ENCODE peak calls at places on chromosomes 4 and X, in four cellular contexts. H is gastrocnemius medialis, L is right lobe of liver, J is sigmoid colon. G is an unnamed sample.

GRCh38 chrX:54721424-54721823 is 76.6 kb downstream of the ITIH6 start:
- DNase-seq in L (no peak), J (no peak), H (no peak), G (no peak)

GRCh38 chr4:156291317-156291716 is 337.7 kb upstream of the CTSO start:
- DNase-seq in J (no peak), H (no peak), L (no peak), G (no peak)

GRCh38 chrX:150364347-150365050 is 1.4 kb downstream of the MAMLD1 start:
- DNase-seq in L (peak; percentile 47), H (no peak), J (no peak), G (no peak)

GRCh38 chr4:4995103-4995761 is 24.0 kb downstream of the CYTL1 start:
- DNase-seq in H (peak; percentile 24), J (peak; percentile 88), L (peak; percentile 69), G (peak; percentile 96)

GRCh38 chr4:33302298-33302697 is 2582.1 kb downstream of the PCDH7 start:
- DNase-seq in J (no peak), L (no peak), H (no peak), G (no peak)

GRCh38 chr4:53465891-53466290 is 88.5 kb downstream of the FIP1L1 start:
- DNase-seq in H (no peak), L (no peak), J (no peak), G (no peak)

GRCh38 chrX:12439396-12439795 is 301.1 kb downstream of the FRMPD4 start:
- DNase-seq in J (no peak), L (no peak), H (no peak), G (no peak)

GRCh38 chrX:17459008-17459407 is 84.0 kb downstream of the NHS start:
- DNase-seq in J (peak; percentile 77), H (no peak), L (no peak), G (peak; percentile 54)

GRCh38 chr4:81565137-81565870 is 93.6 kb upstream of the RASGEF1B start:
- DNase-seq in H (peak; percentile 41), L (peak; percentile 96), J (peak; percentile 88), G (peak; percentile 75)

GRCh38 chr4:131430302-131430701 is 1718.8 kb upstream of the PCDH10 start:
- DNase-seq in L (no peak), J (no peak), H (no peak), G (no peak)

GRCh38 chr4:86935833-86936721 is 1.3 kb downstream of the AFF1 start:
- DNase-seq in H (peak; percentile 67), J (peak; percentile 90), L (peak; percentile 80), G (peak; percentile 94)

GRCh38 chrX:79367907-79368306 is 773 bp upstream of the ITM2A start:
- DNase-seq in H (no peak), L (no peak), J (no peak), G (no peak)
- H3K4me3 ChIP-seq in H (no peak overlapping the region), L (no peak overlapping the region), J (no peak overlapping the region), G (no peak overlapping the region)

GRCh38 chr4:6709230-6710114 is at the start of gene MRFAP1L1:
- DNase-seq in J (peak; percentile 97), H (peak; percentile 94), L (peak; percentile 97), G (peak; percentile 99)
- TF ChIP-seq POLR2A in J (peak; percentile 25), H (peak; percentile 75), L (no peak), G (no peak)

GRCh38 chr4:185624248-185624568 is 88.9 kb upstream of the PDLIM3 start:
- DNase-seq in J (no peak), H (no peak), L (no peak), G (no peak)
- H3K4me3 ChIP-seq in J (no peak overlapping the region), H (no peak overlapping the region), L (no peak overlapping the region), G (no peak overlapping the region)

DNA sequence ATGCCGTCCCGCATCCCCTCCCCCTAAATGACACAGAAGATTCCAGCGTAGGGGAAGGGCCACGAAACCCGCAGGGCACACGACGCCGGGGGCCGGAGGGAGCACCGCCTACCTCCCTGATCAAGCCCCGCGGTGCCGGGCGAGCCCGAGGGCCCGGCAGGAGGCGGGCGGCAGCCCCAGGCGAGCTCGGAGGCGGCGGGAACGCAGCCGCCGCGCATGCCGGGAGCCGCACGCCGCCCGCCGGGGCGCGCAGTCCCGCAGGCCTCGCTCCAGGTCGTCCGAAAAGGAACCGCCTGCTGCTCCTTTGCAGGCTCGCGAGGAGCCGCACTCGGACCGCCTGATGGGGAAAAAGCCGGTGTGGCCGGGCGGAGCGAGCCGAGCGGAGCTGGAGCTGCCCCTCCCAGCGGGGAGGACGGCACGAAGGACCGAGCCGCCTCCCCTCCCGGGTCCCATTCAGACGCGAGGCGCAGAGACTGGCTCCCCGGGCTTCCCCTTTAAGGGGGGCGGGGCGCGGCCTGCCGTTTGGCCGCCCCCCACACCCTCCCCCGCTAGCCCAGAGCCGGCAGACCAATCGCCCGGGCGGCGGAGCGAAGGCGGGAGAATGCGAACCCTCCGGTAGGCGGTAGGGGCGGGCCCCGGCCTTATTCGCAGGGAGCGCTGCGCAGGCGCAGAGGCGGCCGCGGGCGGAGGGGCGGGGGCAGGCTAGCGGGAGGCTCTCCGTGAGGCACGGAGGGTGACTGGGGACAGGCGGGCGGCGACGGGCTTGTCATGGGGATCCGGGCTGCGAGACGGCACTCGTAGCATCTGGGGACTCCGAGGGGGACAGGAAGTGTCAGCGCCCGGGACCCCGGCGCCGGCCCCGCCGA is 561 bp upstream of the ING2 start:
- DNase-seq in J (peak; percentile 99), H (peak; percentile 98), L (peak; percentile 100), G (peak; percentile 100)
- TF ChIP-seq POLR2A in J (no peak), H (peak; percentile 92), L (peak; percentile 77), G (no peak)

GRCh38 chr4:78938474-78938867 is 767 bp downstream of the PAQR3 start:
- DNase-seq in L (no peak), J (no peak), H (no peak), G (no peak)

GRCh38 chr4:78938868-78939666 is at the start of gene PAQR3:
- DNase-seq in H (peak; percentile 60), J (peak; percentile 92), L (peak; percentile 88), G (peak; percentile 72)

GRCh38 chr4:78939667-78940008 is 400 bp upstream of the PAQR3 start:
- DNase-seq in H (no peak), J (no peak), L (no peak), G (no peak)

GRCh38 chr4:78937837-78938236 is 1.4 kb downstream of the PAQR3 start:
- DNase-seq in J (no peak), H (no peak), L (no peak), G (peak; percentile 47)

GRCh38 chr4:78940752-78941151 is 1.5 kb upstream of the PAQR3 start:
- DNase-seq in H (no peak), J (no peak), L (no peak), G (no peak)
- H3K4me3 ChIP-seq in H (no peak overlapping the region), J (no peak overlapping the region), L (no peak overlapping the region), G (no peak overlapping the region)

GRCh38 chr4:1206299-1207156 is 34.1 kb upstream of the SPON2 start:
- DNase-seq in J (peak; percentile 61), H (peak; percentile 0), L (peak; percentile 48), G (peak; percentile 76)

GRCh38 chr4:1204286-1204827 is 32.0 kb upstream of the SPON2 start:
- DNase-seq in J (no peak), H (no peak), L (peak; percentile 65), G (no peak)

GRCh38 chr4:1207157-1207470 is 34.7 kb upstream of the SPON2 start:
- DNase-seq in L (no peak), H (peak; percentile 1), J (peak; percentile 66), G (peak; percentile 84)

GRCh38 chr4:1205641-1206298 is 33.4 kb upstream of the SPON2 start:
- DNase-seq in H (peak; percentile 1), L (no peak), J (peak; percentile 64), G (peak; percentile 84)

DNA sequence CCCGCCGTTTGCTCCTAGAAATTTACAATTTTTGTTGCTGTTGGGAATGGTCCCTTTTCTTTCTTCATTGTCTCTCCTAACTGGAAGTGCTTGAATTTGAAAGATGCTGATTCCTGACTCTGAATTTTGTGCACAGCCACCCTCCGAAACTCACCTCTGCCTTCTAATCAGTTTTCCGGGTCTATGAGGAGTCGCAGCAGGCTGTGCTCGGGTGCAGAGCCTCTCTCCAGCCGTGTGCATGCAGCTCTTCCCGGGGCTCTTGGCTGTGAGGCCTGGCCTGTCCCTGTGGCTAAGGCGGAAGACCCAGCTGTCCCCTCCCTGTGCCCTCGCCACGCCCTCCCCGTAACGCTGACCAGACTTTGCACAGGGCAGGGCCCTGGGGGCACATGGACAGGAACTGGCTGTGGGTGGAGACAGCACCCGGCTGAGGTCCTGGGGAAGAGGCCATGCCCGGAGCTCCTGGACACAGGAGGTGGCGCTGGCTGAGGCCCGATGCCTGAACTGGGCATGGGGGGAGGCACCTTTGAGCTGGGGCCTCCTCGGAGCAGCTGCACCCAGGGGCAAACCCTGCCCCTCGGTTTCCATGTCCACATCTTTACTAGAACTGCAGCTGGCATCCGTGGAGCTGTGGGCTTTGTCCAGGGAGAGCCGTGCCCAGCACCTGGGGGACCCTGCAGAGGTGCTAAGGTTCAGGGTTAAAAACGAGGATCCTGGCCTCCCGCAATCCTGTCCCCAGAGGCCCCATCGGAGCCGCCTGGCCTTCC is 32.6 kb upstream of the SPON2 start:
- DNase-seq in L (peak; percentile 97), J (peak; percentile 64), H (peak; percentile 1), G (no peak)
- TF ChIP-seq POLR2A in L (peak; percentile 93), J (no peak), H (no peak), G (no peak)

DNA sequence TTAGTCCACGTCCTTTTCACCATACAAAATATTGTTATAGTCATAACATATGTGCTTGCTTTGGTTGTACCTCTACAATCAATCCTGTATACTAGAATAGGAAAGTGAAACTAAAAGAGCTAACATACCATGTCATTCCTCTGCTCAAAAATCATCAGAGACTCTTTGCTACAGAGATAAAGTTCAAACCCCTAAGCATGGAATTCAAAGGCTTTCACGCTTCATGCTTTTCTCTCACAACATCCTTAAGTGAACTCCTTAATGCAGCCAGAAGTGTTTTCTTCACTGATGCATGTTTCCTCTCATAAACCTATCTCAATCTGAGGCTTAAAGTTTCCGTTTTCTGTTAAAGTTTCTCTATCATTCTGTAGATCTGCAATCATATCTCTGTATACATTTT is 744.6 kb upstream of the IGFBP7 start:
- DNase-seq in J (no peak), H (no peak), L (no peak), G (no peak)
- H3K4me3 ChIP-seq in J (no peak overlapping the region), H (peak overlapping the region; percentile 14), L (no peak overlapping the region), G (no peak overlapping the region)

GRCh38 chr4:134585972-134586371 is 384.4 kb upstream of the PABPC4L start:
- DNase-seq in H (no peak), L (no peak), J (no peak), G (no peak)
- TF ChIP-seq POLR2A in H (no peak), L (no peak), J (no peak), G (no peak)

DNA sequence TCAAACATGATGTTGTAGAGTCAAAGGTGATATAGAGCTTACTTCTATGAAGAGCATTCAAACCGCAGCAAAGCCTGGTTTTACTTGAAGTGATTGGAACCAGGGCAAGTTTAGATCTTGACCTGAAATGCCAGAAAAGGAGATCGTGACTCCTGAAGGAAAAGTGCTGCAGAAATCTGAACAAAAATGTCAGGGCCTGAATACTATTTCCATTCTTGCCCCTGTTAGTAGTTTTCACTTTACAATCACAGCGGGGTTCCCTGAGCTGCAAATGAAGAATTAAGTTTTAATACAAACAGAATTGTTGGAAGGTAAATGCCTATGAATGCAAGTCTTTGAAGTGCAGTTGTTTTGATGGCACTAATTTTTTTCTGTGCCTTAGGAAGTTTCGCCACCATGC is 4.1 kb downstream of the SLIT2 start:
- DNase-seq in L (no peak), H (no peak), J (no peak), G (no peak)
- H3K4me3 ChIP-seq in L (no peak overlapping the region), H (no peak overlapping the region), J (peak overlapping the region; percentile 71), G (no peak overlapping the region)

G was measured in lower leg skin.